ENCODE peak calls at places on chromosomes 3 and 15, in four cellular contexts. W is fibroblast of pulmonary artery, P is IMR-90, N is choroid plexus epithelial cell. O is an unnamed sample.

GRCh38 chr3:172982731-172983364 is 158.2 kb downstream of the SPATA16 start:
- DNase-seq in P (no peak), N (peak), W (peak), O (peak)

GRCh38 chr3:52065264-52065756 is 8.9 kb upstream of the DUSP7 start:
- DNase-seq in P (no peak), W (no peak), N (no peak), O (no peak)

GRCh38 chr15:98177950-98178848 is 217.7 kb downstream of the ARRDC4 start:
- DNase-seq in N (peak), P (peak), W (peak), O (peak)

GRCh38 chr3:78846688-78847087 is 921.1 kb downstream of the ROBO1 start:
- DNase-seq in P (peak), W (peak), N (peak), O (peak)

GRCh38 chr3:100525753-100526612 is 33.6 kb downstream of the TMEM45A start:
- DNase-seq in W (peak), N (peak), P (peak), O (peak)

GRCh38 chr3:129940086-129940485 is 34.4 kb upstream of the TRH start:
- DNase-seq in W (no peak), N (no peak), P (no peak), O (peak)

GRCh38 chr3:42518800-42519567 is 16.5 kb downstream of the VIPR1 start:
- DNase-seq in N (no peak), P (no peak), W (no peak), O (no peak)

GRCh38 chr15:66278061-66278460 is 15.3 kb upstream of the DIS3L start:
- DNase-seq in W (no peak), P (no peak), N (no peak), O (no peak)

GRCh38 chr15:49978171-49978570 is 140.9 kb downstream of the ATP8B4 start:
- DNase-seq in W (no peak), N (no peak), P (no peak), O (no peak)

GRCh38 chr3:126360046-126360713 is 3.0 kb upstream of the KLF15 start:
- DNase-seq in W (no peak), P (no peak), N (no peak), O (no peak)

GRCh38 chr3:178195824-178196223 is 340.4 kb upstream of the KCNMB2 start:
- DNase-seq in W (peak), P (peak), N (peak), O (peak)

GRCh38 chr15:93362821-93363220 is 273.8 kb upstream of the RGMA start:
- DNase-seq in P (no peak), N (no peak), W (no peak), O (no peak)

GRCh38 chr3:128266453-128266852 is 113.2 kb downstream of the EEFSEC start:
- DNase-seq in N (no peak), P (no peak), W (peak), O (peak)

GRCh38 chr15:39079296-39079834 is 501.5 kb upstream of the THBS1 start:
- DNase-seq in W (peak), N (peak), P (peak), O (peak)

GRCh38 chr3:120469440-120470415 is 18.9 kb upstream of the FSTL1 start:
- DNase-seq in N (peak), P (peak), W (peak), O (no peak)

GRCh38 chr3:182389041-182389815 is 404.1 kb upstream of the ATP11B start:
- DNase-seq in W (no peak), N (no peak), P (no peak), O (no peak)

GRCh38 chr15:89860851-89861360 is 32.9 kb downstream of the AP3S2 start:
- DNase-seq in N (no peak), W (no peak), P (no peak), O (no peak)

GRCh38 chr3:127487196-127487595 is 103.3 kb downstream of the TPRA1 start:
- DNase-seq in P (no peak), W (no peak), N (no peak), O (no peak)

GRCh38 chr3:120449701-120450216 is 1.0 kb downstream of the FSTL1 start:
- DNase-seq in P (peak), W (peak), N (peak), O (peak)

GRCh38 chr15:54820811-54821210 is 375.9 kb downstream of the RSL24D1 start:
- DNase-seq in P (no peak), N (no peak), W (no peak), O (no peak)

GRCh38 chr3:12017487-12017886 is 13.3 kb downstream of the SYN2 start:
- DNase-seq in P (no peak), W (no peak), N (no peak), O (no peak)

GRCh38 chr15:40397688-40398412 is 7.7 kb upstream of the IVD start:
- DNase-seq in N (no peak), P (no peak), W (no peak), O (no peak)

GRCh38 chr15:65032823-65033537 is 3.5 kb upstream of the MTFMT start:
- DNase-seq in P (peak), W (peak), N (peak), O (peak)
- TF ChIP-seq CTCF in P (peak), W (peak), N (peak), O (peak)

GRCh38 chr3:23601020-23601822 is 204.5 kb upstream of the UBE2E1 start:
- DNase-seq in W (peak), P (peak), N (peak), O (peak)
- H3K4me3 ChIP-seq in W (no peak), P (no peak), N (no peak), O (no peak)

GRCh38 chr3:58176185-58176530 is 34.6 kb downstream of the DNASE1L3 start:
- DNase-seq in P (no peak), W (no peak), N (no peak), O (no peak)
- TF ChIP-seq CTCF in P (no peak), W (no peak), N (no peak), O (no peak)

GRCh38 chr3:23741403-23741706 is 64.4 kb upstream of the UBE2E1 start:
- DNase-seq in W (no peak), P (no peak), N (no peak), O (no peak)

GRCh38 chr3:23735575-23736326 is 70.0 kb upstream of the UBE2E1 start:
- DNase-seq in P (no peak), W (peak), N (peak), O (peak)

GRCh38 chr3:23740517-23741402 is 65.0 kb upstream of the UBE2E1 start:
- DNase-seq in P (no peak), N (peak), W (peak), O (peak)

GRCh38 chr3:23739536-23739935 is 66.2 kb upstream of the UBE2E1 start:
- DNase-seq in P (peak), N (peak), W (peak), O (peak)

DNA sequence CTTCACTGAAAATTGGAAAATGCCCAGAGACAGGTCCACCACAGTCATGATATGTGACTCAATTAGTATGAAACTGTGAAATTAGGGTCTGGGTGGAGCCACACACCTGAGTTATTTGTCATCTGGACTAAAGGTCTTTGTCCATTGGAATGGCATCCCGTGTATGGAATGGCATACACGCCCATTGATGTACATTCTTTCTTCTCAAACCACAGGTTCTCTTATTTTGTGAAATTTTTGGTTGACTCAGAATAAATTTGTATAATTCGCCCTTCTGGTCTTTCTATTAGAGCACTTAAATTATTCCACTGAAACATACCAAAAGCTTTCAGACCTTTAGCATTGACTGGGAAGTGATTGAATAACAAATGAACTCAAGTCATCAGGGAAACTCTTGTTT is 66.8 kb upstream of the UBE2E1 start:
- DNase-seq in N (peak), P (peak), W (no peak), O (no peak)
- H3K4me3 ChIP-seq in N (no peak), P (no peak), W (no peak), O (no peak)

O was measured in cardiac fibroblast.